ENCODE peak calls at places on chromosomes 5 and 9, in eight cellular contexts. One of them, this sample, is unnamed.

GRCh38 chr9:127874301-127875216 is 2.9 kb downstream of the AK1 start:
- DNase-seq in natural killer cell: no peak
- DNase-seq in CD4-positive, alpha-beta T cell: no peak
- DNase-seq in stomach: no peak
- DNase-seq in HepG2: no peak
- DNase-seq in BE2C: no peak
- DNase-seq in adrenal gland: peak
- DNase-seq in fibroblast of the aortic adventitia: no peak
- DNase-seq in this sample: no peak

GRCh38 chr9:106878081-106878837 is 15.3 kb downstream of the ZNF462 start:
- DNase-seq in stomach: no peak
- DNase-seq in natural killer cell: no peak
- DNase-seq in BE2C: peak
- DNase-seq in adrenal gland: no peak
- DNase-seq in fibroblast of the aortic adventitia: no peak
- DNase-seq in HepG2: no peak
- DNase-seq in CD4-positive, alpha-beta T cell: no peak
- DNase-seq in this sample: no peak

GRCh38 chr5:93404246-93404645 is 176.8 kb downstream of the NR2F1-AS1 start:
- DNase-seq in natural killer cell: no peak
- DNase-seq in CD4-positive, alpha-beta T cell: no peak
- DNase-seq in stomach: no peak
- DNase-seq in HepG2: no peak
- DNase-seq in BE2C: no peak
- DNase-seq in fibroblast of the aortic adventitia: peak
- DNase-seq in adrenal gland: no peak
- DNase-seq in this sample: no peak

GRCh38 chr5:168939887-168940534 is 360.8 kb upstream of the PANK3 start:
- DNase-seq in natural killer cell: no peak
- DNase-seq in adrenal gland: no peak
- DNase-seq in BE2C: no peak
- DNase-seq in CD4-positive, alpha-beta T cell: no peak
- DNase-seq in stomach: no peak
- DNase-seq in fibroblast of the aortic adventitia: no peak
- DNase-seq in HepG2: no peak
- DNase-seq in this sample: no peak

GRCh38 chr5:72067682-72068470 is 39.4 kb upstream of the MAP1B start:
- DNase-seq in adrenal gland: no peak
- DNase-seq in stomach: no peak
- DNase-seq in HepG2: no peak
- DNase-seq in natural killer cell: no peak
- DNase-seq in CD4-positive, alpha-beta T cell: no peak
- DNase-seq in fibroblast of the aortic adventitia: peak
- DNase-seq in BE2C: peak
- DNase-seq in this sample: no peak

GRCh38 chr5:116514521-116514920 is 60.1 kb downstream of the SEMA6A start:
- DNase-seq in BE2C: no peak
- DNase-seq in stomach: no peak
- DNase-seq in adrenal gland: no peak
- DNase-seq in fibroblast of the aortic adventitia: no peak
- DNase-seq in natural killer cell: no peak
- DNase-seq in HepG2: no peak
- DNase-seq in CD4-positive, alpha-beta T cell: no peak
- DNase-seq in this sample: no peak

GRCh38 chr5:143258559-143259253 is 144.8 kb downstream of the NR3C1 start:
- DNase-seq in stomach: no peak
- DNase-seq in BE2C: no peak
- DNase-seq in adrenal gland: no peak
- DNase-seq in HepG2: no peak
- DNase-seq in natural killer cell: no peak
- DNase-seq in CD4-positive, alpha-beta T cell: no peak
- DNase-seq in fibroblast of the aortic adventitia: no peak
- DNase-seq in this sample: no peak

GRCh38 chr5:108122701-108123100 is 259.2 kb downstream of the FBXL17 start:
- DNase-seq in natural killer cell: no peak
- DNase-seq in fibroblast of the aortic adventitia: no peak
- DNase-seq in HepG2: no peak
- DNase-seq in stomach: no peak
- DNase-seq in adrenal gland: no peak
- DNase-seq in BE2C: no peak
- DNase-seq in CD4-positive, alpha-beta T cell: no peak
- DNase-seq in this sample: no peak

GRCh38 chr9:10704720-10705119 is 91.9 kb upstream of the PTPRD start:
- DNase-seq in fibroblast of the aortic adventitia: no peak
- DNase-seq in BE2C: no peak
- DNase-seq in adrenal gland: no peak
- DNase-seq in natural killer cell: no peak
- DNase-seq in HepG2: no peak
- DNase-seq in stomach: no peak
- DNase-seq in CD4-positive, alpha-beta T cell: no peak
- DNase-seq in this sample: no peak

GRCh38 chr9:79581388-79581787 is 9.6 kb downstream of the TLE4 start:
- DNase-seq in HepG2: no peak
- DNase-seq in fibroblast of the aortic adventitia: peak
- DNase-seq in natural killer cell: no peak
- DNase-seq in adrenal gland: peak
- DNase-seq in BE2C: peak
- DNase-seq in stomach: peak
- DNase-seq in CD4-positive, alpha-beta T cell: no peak
- DNase-seq in this sample: no peak

GRCh38 chr5:111691508-111691907 is 65.5 kb downstream of the NREP start:
- DNase-seq in adrenal gland: no peak
- DNase-seq in HepG2: no peak
- DNase-seq in natural killer cell: no peak
- DNase-seq in stomach: no peak
- DNase-seq in fibroblast of the aortic adventitia: no peak
- DNase-seq in BE2C: no peak
- DNase-seq in CD4-positive, alpha-beta T cell: no peak
- DNase-seq in this sample: no peak

GRCh38 chr9:107690026-107690425 is 200.5 kb upstream of the KLF4 start:
- DNase-seq in HepG2: no peak
- DNase-seq in adrenal gland: no peak
- DNase-seq in natural killer cell: no peak
- DNase-seq in CD4-positive, alpha-beta T cell: no peak
- DNase-seq in fibroblast of the aortic adventitia: no peak
- DNase-seq in BE2C: no peak
- DNase-seq in stomach: no peak
- DNase-seq in this sample: no peak

GRCh38 chr5:139646912-139647391 is 1.2 kb upstream of the CXXC5 start:
- DNase-seq in BE2C: no peak
- DNase-seq in CD4-positive, alpha-beta T cell: no peak
- DNase-seq in HepG2: no peak
- DNase-seq in fibroblast of the aortic adventitia: no peak
- DNase-seq in natural killer cell: no peak
- DNase-seq in stomach: no peak
- DNase-seq in adrenal gland: no peak
- DNase-seq in this sample: peak

GRCh38 chr5:78634634-78635033 is 13.9 kb downstream of the LHFPL2 start:
- DNase-seq in adrenal gland: peak
- DNase-seq in CD4-positive, alpha-beta T cell: no peak
- DNase-seq in natural killer cell: no peak
- DNase-seq in stomach: no peak
- DNase-seq in BE2C: no peak
- DNase-seq in HepG2: no peak
- DNase-seq in fibroblast of the aortic adventitia: peak
- DNase-seq in this sample: no peak
- TF ChIP-seq CTCF in adrenal gland: peak
- TF ChIP-seq CTCF in CD4-positive, alpha-beta T cell: no peak
- TF ChIP-seq CTCF in natural killer cell: no peak
- TF ChIP-seq CTCF in stomach: no peak
- TF ChIP-seq CTCF in BE2C: peak
- TF ChIP-seq CTCF in HepG2: peak
- TF ChIP-seq CTCF in fibroblast of the aortic adventitia: no peak
- TF ChIP-seq CTCF in this sample: no peak

GRCh38 chr5:170774831-170775230 is 8.7 kb upstream of the GABRP start:
- DNase-seq in HepG2: no peak
- DNase-seq in natural killer cell: no peak
- DNase-seq in fibroblast of the aortic adventitia: no peak
- DNase-seq in adrenal gland: no peak
- DNase-seq in stomach: no peak
- DNase-seq in CD4-positive, alpha-beta T cell: no peak
- DNase-seq in BE2C: no peak
- DNase-seq in this sample: no peak
- TF ChIP-seq CTCF in HepG2: no peak
- TF ChIP-seq CTCF in natural killer cell: no peak
- TF ChIP-seq CTCF in fibroblast of the aortic adventitia: no peak
- TF ChIP-seq CTCF in adrenal gland: no peak
- TF ChIP-seq CTCF in stomach: no peak
- TF ChIP-seq CTCF in CD4-positive, alpha-beta T cell: no peak
- TF ChIP-seq CTCF in BE2C: no peak
- TF ChIP-seq CTCF in this sample: no peak

GRCh38 chr5:137605377-137605776 is 106.3 kb upstream of the SPOCK1 start:
- DNase-seq in BE2C: no peak
- DNase-seq in natural killer cell: no peak
- DNase-seq in stomach: no peak
- DNase-seq in CD4-positive, alpha-beta T cell: no peak
- DNase-seq in adrenal gland: no peak
- DNase-seq in fibroblast of the aortic adventitia: peak
- DNase-seq in HepG2: no peak
- DNase-seq in this sample: no peak
- TF ChIP-seq CTCF in BE2C: peak
- TF ChIP-seq CTCF in natural killer cell: no peak
- TF ChIP-seq CTCF in stomach: no peak
- TF ChIP-seq CTCF in CD4-positive, alpha-beta T cell: no peak
- TF ChIP-seq CTCF in adrenal gland: no peak
- TF ChIP-seq CTCF in fibroblast of the aortic adventitia: peak
- TF ChIP-seq CTCF in HepG2: no peak
- TF ChIP-seq CTCF in this sample: peak

GRCh38 chr5:155746340-155747038 is 580.5 kb upstream of the SGCD start:
- DNase-seq in BE2C: no peak
- DNase-seq in CD4-positive, alpha-beta T cell: no peak
- DNase-seq in adrenal gland: no peak
- DNase-seq in HepG2: no peak
- DNase-seq in natural killer cell: no peak
- DNase-seq in fibroblast of the aortic adventitia: no peak
- DNase-seq in stomach: no peak
- DNase-seq in this sample: no peak
- TF ChIP-seq CTCF in BE2C: no peak
- TF ChIP-seq CTCF in CD4-positive, alpha-beta T cell: no peak
- TF ChIP-seq CTCF in adrenal gland: no peak
- TF ChIP-seq CTCF in HepG2: no peak
- TF ChIP-seq CTCF in natural killer cell: no peak
- TF ChIP-seq CTCF in fibroblast of the aortic adventitia: no peak
- TF ChIP-seq CTCF in stomach: no peak
- TF ChIP-seq CTCF in this sample: no peak

GRCh38 chr5:150710165-150710564 is 9.3 kb upstream of the RBM22 start:
- DNase-seq in BE2C: no peak
- DNase-seq in adrenal gland: no peak
- DNase-seq in fibroblast of the aortic adventitia: no peak
- DNase-seq in natural killer cell: no peak
- DNase-seq in HepG2: no peak
- DNase-seq in stomach: no peak
- DNase-seq in CD4-positive, alpha-beta T cell: no peak
- DNase-seq in this sample: no peak
- TF ChIP-seq CTCF in BE2C: peak
- TF ChIP-seq CTCF in adrenal gland: no peak
- TF ChIP-seq CTCF in fibroblast of the aortic adventitia: peak
- TF ChIP-seq CTCF in natural killer cell: no peak
- TF ChIP-seq CTCF in HepG2: peak
- TF ChIP-seq CTCF in stomach: no peak
- TF ChIP-seq CTCF in CD4-positive, alpha-beta T cell: peak
- TF ChIP-seq CTCF in this sample: peak

GRCh38 chr5:4563400-4563799 is 576.7 kb upstream of the ADAMTS16 start:
- DNase-seq in HepG2: no peak
- DNase-seq in natural killer cell: no peak
- DNase-seq in stomach: no peak
- DNase-seq in CD4-positive, alpha-beta T cell: no peak
- DNase-seq in fibroblast of the aortic adventitia: peak
- DNase-seq in BE2C: no peak
- DNase-seq in adrenal gland: no peak
- DNase-seq in this sample: peak
- TF ChIP-seq CTCF in HepG2: no peak
- TF ChIP-seq CTCF in natural killer cell: no peak
- TF ChIP-seq CTCF in stomach: no peak
- TF ChIP-seq CTCF in CD4-positive, alpha-beta T cell: no peak
- TF ChIP-seq CTCF in fibroblast of the aortic adventitia: peak
- TF ChIP-seq CTCF in BE2C: peak
- TF ChIP-seq CTCF in adrenal gland: no peak
- TF ChIP-seq CTCF in this sample: peak

GRCh38 chr9:105401651-105402050 is 46.2 kb upstream of the FSD1L start:
- DNase-seq in CD4-positive, alpha-beta T cell: no peak
- DNase-seq in HepG2: no peak
- DNase-seq in adrenal gland: no peak
- DNase-seq in stomach: no peak
- DNase-seq in fibroblast of the aortic adventitia: peak
- DNase-seq in BE2C: no peak
- DNase-seq in natural killer cell: no peak
- DNase-seq in this sample: no peak
- TF ChIP-seq CTCF in CD4-positive, alpha-beta T cell: no peak
- TF ChIP-seq CTCF in HepG2: no peak
- TF ChIP-seq CTCF in adrenal gland: no peak
- TF ChIP-seq CTCF in stomach: no peak
- TF ChIP-seq CTCF in fibroblast of the aortic adventitia: peak
- TF ChIP-seq CTCF in BE2C: peak
- TF ChIP-seq CTCF in natural killer cell: no peak
- TF ChIP-seq CTCF in this sample: no peak

DNA sequence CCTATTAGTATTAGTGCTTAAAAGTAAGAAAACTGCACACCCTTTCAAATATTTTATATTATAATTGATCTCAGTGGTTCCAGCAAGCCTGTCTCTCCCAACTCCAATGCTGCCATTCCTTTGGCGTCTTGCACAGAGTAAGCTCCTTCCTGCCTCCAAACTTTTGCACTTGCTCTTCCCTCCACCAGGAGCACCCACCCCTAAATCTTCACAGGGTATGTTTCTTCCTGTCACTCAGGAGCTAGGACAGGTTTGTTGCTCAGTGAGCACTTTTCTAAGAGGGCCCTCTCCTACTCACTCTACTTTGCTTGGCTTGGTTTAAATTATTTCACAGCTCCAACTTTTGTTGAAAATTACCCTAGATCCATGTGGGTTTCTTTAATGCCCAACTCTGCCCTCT is 189.1 kb upstream of the ADRA1B start:
- DNase-seq in natural killer cell: no peak
- DNase-seq in HepG2: no peak
- DNase-seq in stomach: no peak
- DNase-seq in BE2C: no peak
- DNase-seq in fibroblast of the aortic adventitia: no peak
- DNase-seq in adrenal gland: no peak
- DNase-seq in CD4-positive, alpha-beta T cell: no peak
- DNase-seq in this sample: no peak
- TF ChIP-seq CTCF in natural killer cell: no peak
- TF ChIP-seq CTCF in HepG2: no peak
- TF ChIP-seq CTCF in stomach: no peak
- TF ChIP-seq CTCF in BE2C: no peak
- TF ChIP-seq CTCF in fibroblast of the aortic adventitia: no peak
- TF ChIP-seq CTCF in adrenal gland: no peak
- TF ChIP-seq CTCF in CD4-positive, alpha-beta T cell: no peak
- TF ChIP-seq CTCF in this sample: no peak